ENCODE peak calls at places on chromosome 1, in six cellular contexts. X is neural progenitor cell; K is Peyer's patch; T is tibial nerve; O is testis; J is CD8-positive, alpha-beta memory T cell. D is an unnamed sample.

GRCh38 chr1:183029591-183030000 is 6.4 kb downstream of the LAMC1 start:
- DNase-seq in X (no peak), J (no peak), T (no peak), O (no peak), K (no peak), D (no peak)

GRCh38 chr1:180842890-180843289 is 69.8 kb upstream of the KIAA1614 start:
- DNase-seq in X (peak; percentile 58), K (no peak), T (no peak), J (no peak), O (peak; percentile 53), D (no peak)

GRCh38 chr1:99674665-99675064 is 28.8 kb downstream of the PALMD start:
- DNase-seq in J (no peak), O (no peak), T (no peak), X (no peak), K (no peak), D (no peak)

GRCh38 chr1:239337776-239338435 is 48.5 kb upstream of the CHRM3 start:
- DNase-seq in O (no peak), J (no peak), K (no peak), X (no peak), T (no peak), D (no peak)

GRCh38 chr1:227273557-227273956 is 44.7 kb downstream of the CDC42BPA start:
- DNase-seq in O (no peak), K (no peak), J (no peak), T (no peak), X (peak; percentile 67), D (no peak)

GRCh38 chr1:95018602-95019369 is 54.0 kb downstream of the ALG14 start:
- DNase-seq in J (no peak), K (no peak), O (no peak), X (no peak), T (no peak), D (no peak)

GRCh38 chr1:53552146-53552940 is 93.1 kb downstream of the DMRTB1 start:
- DNase-seq in T (no peak), K (no peak), X (peak; percentile 55), J (no peak), O (no peak), D (no peak)

GRCh38 chr1:160148121-160148520 is 3.3 kb upstream of the ATP1A4 start:
- DNase-seq in K (no peak), X (no peak), J (no peak), O (no peak), T (no peak), D (no peak)

GRCh38 chr1:44571712-44572571 is 102.3 kb downstream of the TMEM53 start:
- DNase-seq in X (no peak), J (peak; percentile 11), T (no peak), O (no peak), K (no peak), D (no peak)

GRCh38 chr1:113676524-113676923 is 82.8 kb downstream of the PHTF1 start:
- DNase-seq in O (no peak), T (no peak), X (no peak), K (no peak), J (no peak), D (no peak)

GRCh38 chr1:105544475-105544874 is 1512.0 kb upstream of the PRMT6 start:
- DNase-seq in X (no peak), J (no peak), T (no peak), K (no peak), O (no peak), D (no peak)

GRCh38 chr1:47417129-47418044 is 1.3 kb downstream of the FOXE3 start:
- DNase-seq in J (no peak), X (no peak), K (no peak), T (no peak), O (no peak), D (no peak)

GRCh38 chr1:92210701-92211100 is 7.0 kb upstream of the C1orf146 start:
- DNase-seq in O (no peak), T (no peak), X (no peak), J (no peak), K (no peak), D (no peak)

GRCh38 chr1:164188507-164188906 is 370.5 kb upstream of the PBX1 start:
- DNase-seq in T (no peak), J (no peak), K (no peak), X (peak; percentile 24), O (no peak), D (no peak)

GRCh38 chr1:160779662-160780397 is 16.1 kb upstream of the LY9 start:
- DNase-seq in K (no peak), T (no peak), O (no peak), X (peak; percentile 60), J (no peak), D (no peak)

GRCh38 chr1:209266590-209267172 is 316.8 kb upstream of the CAMK1G start:
- DNase-seq in K (no peak), T (no peak), O (no peak), X (no peak), J (no peak), D (no peak)

GRCh38 chr1:109377698-109378097 is 20.0 kb downstream of the SORT1 start:
- DNase-seq in T (no peak), K (no peak), J (no peak), O (no peak), X (no peak), D (no peak)

GRCh38 chr1:111719561-111720239 is 19.5 kb downstream of the INKA2 start:
- DNase-seq in X (no peak), J (no peak), K (no peak), O (no peak), T (no peak), D (no peak)

GRCh38 chr1:228150021-228150457 is 309 bp downstream of the GJC2 start:
- DNase-seq in J (no peak), K (no peak), T (no peak), O (no peak), X (no peak), D (peak; percentile 9)

GRCh38 chr1:156814571-156815260 is 1.9 kb downstream of the SH2D2A start:
- DNase-seq in K (no peak), X (no peak), J (no peak), O (no peak), T (no peak), D (no peak)

GRCh38 chr1:156813750-156814570 is 2.7 kb downstream of the SH2D2A start:
- DNase-seq in K (peak; percentile 62), T (peak; percentile 43), O (peak; percentile 77), J (peak; percentile 86), X (peak; percentile 73), D (peak; percentile 78)

GRCh38 chr1:156815307-156815826 is 1.3 kb downstream of the SH2D2A start:
- DNase-seq in X (peak; percentile 29), O (peak; percentile 48), K (no peak), T (peak; percentile 50), J (no peak), D (no peak)

GRCh38 chr1:156816561-156817328 is at the start of gene SH2D2A:
- DNase-seq in O (peak; percentile 42), K (peak; percentile 88), X (no peak), J (peak; percentile 98), T (no peak), D (peak; percentile 71)

DNA sequence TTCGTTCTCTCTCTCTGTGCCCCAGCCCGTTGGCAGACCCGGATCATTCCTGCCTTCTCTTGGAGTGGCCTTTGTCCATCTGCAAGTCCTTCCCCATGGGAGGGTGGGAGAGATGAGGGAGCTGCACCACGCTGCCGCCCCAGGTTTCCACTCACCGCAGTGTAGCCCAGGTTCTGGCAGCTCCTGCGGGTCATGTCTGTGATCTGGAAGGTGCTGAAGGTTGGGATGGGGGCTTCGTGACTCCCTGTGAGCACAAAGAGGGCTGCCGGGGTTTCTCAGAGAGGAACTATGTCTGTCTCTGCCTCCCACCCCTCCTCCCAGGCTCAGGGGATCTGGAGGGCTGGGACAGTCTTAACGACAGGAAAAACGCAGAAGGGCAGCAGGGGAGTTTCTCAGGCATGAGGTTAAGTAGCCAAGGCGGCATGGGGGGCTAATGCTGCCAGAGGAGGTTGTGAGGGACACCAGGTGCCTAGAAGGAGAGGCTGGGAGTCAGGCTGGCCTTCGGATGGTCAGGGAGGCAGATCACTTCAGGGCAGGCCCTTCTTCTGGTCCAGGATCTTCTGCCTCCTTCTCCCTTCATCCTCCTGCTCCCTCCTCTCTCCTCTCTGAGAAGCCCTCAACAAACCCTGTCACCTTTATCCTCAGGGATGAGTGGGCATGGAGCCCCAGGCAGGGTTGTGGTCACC is 654 bp downstream of the SH2D2A start:
- DNase-seq in X (no peak), J (no peak), O (no peak), T (no peak), K (no peak), D (no peak)
- H3K4me3 ChIP-seq in X (no peak overlapping the region), J (peak overlapping the region; percentile 68), O (no peak overlapping the region), T (peak overlapping the region; percentile 22), K (peak overlapping the region; percentile 38), D (peak overlapping the region; percentile 57)

GRCh38 chr1:230711245-230711644 is 2.7 kb downstream of the AGT start:
- DNase-seq in O (no peak), K (no peak), X (no peak), T (no peak), J (no peak), D (no peak)

GRCh38 chr1:230707732-230708630 is 5.9 kb downstream of the AGT start:
- DNase-seq in O (no peak), K (no peak), J (no peak), X (no peak), T (no peak), D (no peak)

GRCh38 chr1:230708631-230709580 is 5.0 kb downstream of the AGT start:
- DNase-seq in X (no peak), J (no peak), K (no peak), O (no peak), T (no peak), D (no peak)

GRCh38 chr1:230710543-230710904 is 3.4 kb downstream of the AGT start:
- DNase-seq in X (no peak), J (no peak), T (no peak), K (no peak), O (no peak), D (no peak)

GRCh38 chr1:230709619-230710542 is 4.0 kb downstream of the AGT start:
- DNase-seq in J (no peak), O (no peak), T (no peak), K (no peak), X (peak; percentile 8), D (no peak)
- H3K27me3 ChIP-seq in J (no peaks in the 10 kb centered on the region), O (no peaks in the 10 kb centered on the region), T (no peaks in the 10 kb centered on the region), K (no peaks in the 10 kb centered on the region), X (no peaks in the 10 kb centered on the region), D (no peaks in the 10 kb centered on the region)

DNA sequence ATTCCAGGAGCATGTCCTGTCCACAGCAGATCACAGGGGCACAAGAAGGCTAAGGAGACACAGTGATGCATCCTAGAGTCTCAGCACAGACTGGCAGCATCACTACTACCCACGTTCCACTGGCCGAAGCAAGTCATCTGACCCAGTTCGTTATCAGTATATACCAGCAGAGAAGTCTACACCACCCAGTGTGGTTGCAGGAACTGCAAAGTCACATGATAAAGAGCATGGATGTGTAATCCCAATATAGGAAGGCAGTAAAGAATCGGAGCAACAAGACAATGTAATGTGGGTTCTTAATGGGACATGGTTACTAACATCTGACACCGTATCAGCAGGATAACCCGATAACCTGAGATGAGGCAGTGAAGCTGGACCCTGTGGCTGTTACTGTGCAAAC is 246.6 kb downstream of the RRAGC start:
- DNase-seq in J (no peak), T (no peak), O (no peak), K (no peak), X (no peak), D (no peak)
- H3K36me3 ChIP-seq in J (no peaks in the 10 kb centered on the region), T (no peaks in the 10 kb centered on the region), O (no peaks in the 10 kb centered on the region), K (no peaks in the 10 kb centered on the region), X (no peaks in the 10 kb centered on the region), D (no peaks in the 10 kb centered on the region)

DNA sequence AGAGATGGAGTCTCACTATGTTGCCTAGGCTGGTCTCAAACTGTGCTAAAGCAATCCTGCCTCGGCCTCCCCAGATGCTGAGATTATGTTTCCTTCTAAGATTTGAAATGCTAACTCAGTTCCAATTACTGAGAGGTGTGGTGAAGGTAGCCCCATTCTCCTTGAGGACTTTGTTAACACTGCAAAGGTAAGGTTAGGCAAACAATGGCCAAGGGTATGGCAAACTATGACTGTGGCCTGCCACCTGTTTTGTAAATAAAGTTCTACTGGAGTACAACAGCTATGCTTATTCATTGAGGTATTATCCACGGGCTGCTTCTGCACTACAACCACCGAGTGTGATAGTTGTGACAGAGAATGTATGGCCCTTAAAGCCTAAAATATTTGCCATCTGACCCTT is 9.6 kb upstream of the RIT1 start:
- DNase-seq in X (no peak), O (no peak), J (no peak), T (no peak), K (no peak), D (no peak)
- H3K4me3 ChIP-seq in X (no peak overlapping the region), O (no peak overlapping the region), J (no peak overlapping the region), T (no peak overlapping the region), K (no peak overlapping the region), D (no peak overlapping the region)

D was measured in GM06990.